ENCODE peak calls at places on chromosomes 2 and 18, in five cellular contexts. G is NCI-H774, R is kidney tubule cell, O is erythroblast, U is Calu3. P is an unnamed sample.

GRCh38 chr2:167596072-167596471 is 651.3 kb downstream of the STK39 start:
- DNase-seq in U (no peak), G (no peak), R (no peak), O (no peak), P (no peak)

GRCh38 chr18:44696892-44697291 is 16.2 kb downstream of the SETBP1 start:
- DNase-seq in O (no peak), R (peak; percentile 71), U (peak; percentile 30), G (no peak), P (no peak)

GRCh38 chr2:40384714-40385113 is 67.2 kb downstream of the SLC8A1 start:
- DNase-seq in U (no peak), R (peak; percentile 30), O (no peak), G (no peak), P (no peak)

GRCh38 chr2:101619191-101619591 is 78.3 kb upstream of the MAP4K4 start:
- DNase-seq in G (no peak), O (no peak), R (no peak), U (peak; percentile 47), P (no peak)

GRCh38 chr2:195898505-195898904 is 170.1 kb downstream of the DNAH7 start:
- DNase-seq in O (no peak), R (peak; percentile 65), U (no peak), G (no peak), P (no peak)

GRCh38 chr2:120525056-120526046 is 179.4 kb downstream of the INHBB start:
- DNase-seq in U (no peak), O (no peak), G (no peak), R (peak; percentile 30), P (no peak)

GRCh38 chr2:188138313-188138712 is 153.4 kb upstream of the GULP1 start:
- DNase-seq in R (no peak), G (no peak), U (no peak), O (no peak), P (no peak)

GRCh38 chr2:240465268-240465764 is 29.9 kb downstream of the GPC1 start:
- DNase-seq in R (no peak), G (no peak), O (no peak), U (no peak), P (no peak)